ENCODE peak calls at places on chromosomes 13 and 19, in four cellular contexts. One of them, this sample, is unnamed.

GRCh38 chr13:33918199-33918932 is 100.4 kb downstream of the RFC3 start:
- DNase-seq in NCI-H2029: peak
- DNase-seq in globus pallidus: no peak
- DNase-seq in iPS-NIHi11: peak
- DNase-seq in this sample: no peak

GRCh38 chr19:30228726-30229523 is 143.3 kb upstream of the ZNF536 start:
- DNase-seq in NCI-H2029: no peak
- DNase-seq in globus pallidus: no peak
- DNase-seq in iPS-NIHi11: peak
- DNase-seq in this sample: no peak

GRCh38 chr19:48613024-48613851 is 1.6 kb downstream of the FAM83E start:
- DNase-seq in NCI-H2029: no peak
- DNase-seq in globus pallidus: no peak
- DNase-seq in iPS-NIHi11: no peak
- DNase-seq in this sample: no peak

GRCh38 chr19:47623921-47624391 is 15.0 kb downstream of the BICRA start:
- DNase-seq in NCI-H2029: no peak
- DNase-seq in globus pallidus: no peak
- DNase-seq in iPS-NIHi11: no peak
- DNase-seq in this sample: no peak

GRCh38 chr13:36848228-36848982 is 29.4 kb downstream of the RFXAP start:
- DNase-seq in NCI-H2029: peak
- DNase-seq in globus pallidus: no peak
- DNase-seq in iPS-NIHi11: no peak
- DNase-seq in this sample: no peak

GRCh38 chr13:113387396-113387795 is 23.5 kb upstream of the GRTP1 start:
- DNase-seq in NCI-H2029: no peak
- DNase-seq in globus pallidus: no peak
- DNase-seq in iPS-NIHi11: no peak
- DNase-seq in this sample: no peak

GRCh38 chr13:112724788-112725345 is 35.0 kb downstream of the ATP11A start:
- DNase-seq in NCI-H2029: no peak
- DNase-seq in globus pallidus: no peak
- DNase-seq in iPS-NIHi11: no peak
- DNase-seq in this sample: no peak

GRCh38 chr19:28542394-28543243 is 670.3 kb downstream of the UQCRFS1 start:
- DNase-seq in NCI-H2029: no peak
- DNase-seq in globus pallidus: no peak
- DNase-seq in iPS-NIHi11: no peak
- DNase-seq in this sample: no peak

GRCh38 chr13:46983881-46984280 is 87.0 kb upstream of the HTR2A start:
- DNase-seq in NCI-H2029: no peak
- DNase-seq in globus pallidus: no peak
- DNase-seq in iPS-NIHi11: no peak
- DNase-seq in this sample: peak

GRCh38 chr13:20416223-20416622 is 109.4 kb downstream of the CRYL1 start:
- DNase-seq in NCI-H2029: no peak
- DNase-seq in globus pallidus: no peak
- DNase-seq in iPS-NIHi11: no peak
- DNase-seq in this sample: no peak

GRCh38 chr19:56140583-56141415 is at the start of gene ZNF444:
- DNase-seq in NCI-H2029: peak
- DNase-seq in globus pallidus: peak
- DNase-seq in iPS-NIHi11: peak
- DNase-seq in this sample: peak

GRCh38 chr19:41264581-41265375 is 606 bp downstream of the HNRNPUL1 start:
- DNase-seq in NCI-H2029: peak
- DNase-seq in globus pallidus: peak
- DNase-seq in iPS-NIHi11: peak
- DNase-seq in this sample: no peak

GRCh38 chr13:85140192-85140591 is 659.0 kb downstream of the SLITRK6 start:
- DNase-seq in NCI-H2029: no peak
- DNase-seq in globus pallidus: no peak
- DNase-seq in iPS-NIHi11: no peak
- DNase-seq in this sample: no peak

GRCh38 chr19:50912727-50913716 is 1.8 kb upstream of the KLK4 start:
- DNase-seq in NCI-H2029: no peak
- DNase-seq in globus pallidus: no peak
- DNase-seq in iPS-NIHi11: no peak
- DNase-seq in this sample: no peak

GRCh38 chr19:8578642-8579265 is 1.5 kb upstream of the MYO1F start:
- DNase-seq in NCI-H2029: peak
- DNase-seq in globus pallidus: peak
- DNase-seq in iPS-NIHi11: peak
- DNase-seq in this sample: peak

GRCh38 chr19:10888421-10888866 is 17.1 kb downstream of the CARM1 start:
- DNase-seq in NCI-H2029: no peak
- DNase-seq in globus pallidus: no peak
- DNase-seq in iPS-NIHi11: peak
- DNase-seq in this sample: no peak

GRCh38 chr13:113161433-113161832 is 3.0 kb downstream of the PROZ start:
- DNase-seq in NCI-H2029: no peak
- DNase-seq in globus pallidus: no peak
- DNase-seq in iPS-NIHi11: no peak
- DNase-seq in this sample: no peak

GRCh38 chr19:3618144-3618810 is 8.3 kb downstream of the CACTIN start:
- DNase-seq in NCI-H2029: no peak
- DNase-seq in globus pallidus: peak
- DNase-seq in iPS-NIHi11: peak
- DNase-seq in this sample: peak

GRCh38 chr13:77184455-77184854 is 142.4 kb downstream of the MYCBP2 start:
- DNase-seq in NCI-H2029: no peak
- DNase-seq in globus pallidus: no peak
- DNase-seq in iPS-NIHi11: no peak
- DNase-seq in this sample: no peak

GRCh38 chr19:51098366-51099069 is 9.7 kb downstream of the CTU1 start:
- DNase-seq in NCI-H2029: no peak
- DNase-seq in globus pallidus: no peak
- DNase-seq in iPS-NIHi11: peak
- DNase-seq in this sample: no peak

This sample was measured in pons.